ENCODE peak calls at places on chromosomes 11 and 22, in eight cellular contexts. One of them, this sample, is unnamed.

GRCh38 chr11:91299980-91300379 is 924.6 kb upstream of the FAT3 start:
- DNase-seq in body of pancreas: no peak
- DNase-seq in mesendoderm: no peak
- DNase-seq in naive thymus-derived CD4-positive, alpha-beta T cell: no peak
- DNase-seq in CD8-positive, alpha-beta memory T cell: no peak
- DNase-seq in HCT116: no peak
- DNase-seq in H1: no peak
- DNase-seq in cardiac muscle cell: no peak
- DNase-seq in this sample: no peak

GRCh38 chr11:104323841-104324240 is 159.9 kb upstream of the PDGFD start:
- DNase-seq in body of pancreas: no peak
- DNase-seq in mesendoderm: no peak
- DNase-seq in naive thymus-derived CD4-positive, alpha-beta T cell: no peak
- DNase-seq in CD8-positive, alpha-beta memory T cell: no peak
- DNase-seq in HCT116: no peak
- DNase-seq in H1: no peak
- DNase-seq in cardiac muscle cell: no peak
- DNase-seq in this sample: no peak

GRCh38 chr11:100760766-100761165 is 73.7 kb downstream of the ARHGAP42 start:
- DNase-seq in body of pancreas: no peak
- DNase-seq in mesendoderm: peak; percentile 45
- DNase-seq in naive thymus-derived CD4-positive, alpha-beta T cell: no peak
- DNase-seq in CD8-positive, alpha-beta memory T cell: no peak
- DNase-seq in HCT116: no peak
- DNase-seq in H1: no peak
- DNase-seq in cardiac muscle cell: no peak
- DNase-seq in this sample: no peak

GRCh38 chr11:46072172-46072964 is 48.9 kb downstream of the PHF21A start:
- DNase-seq in body of pancreas: peak; percentile 7
- DNase-seq in mesendoderm: no peak
- DNase-seq in naive thymus-derived CD4-positive, alpha-beta T cell: no peak
- DNase-seq in CD8-positive, alpha-beta memory T cell: no peak
- DNase-seq in HCT116: no peak
- DNase-seq in H1: no peak
- DNase-seq in cardiac muscle cell: no peak
- DNase-seq in this sample: no peak

GRCh38 chr22:42655693-42656092 is 6.5 kb upstream of the CYB5R3 start:
- DNase-seq in body of pancreas: no peak
- DNase-seq in mesendoderm: peak; percentile 53
- DNase-seq in naive thymus-derived CD4-positive, alpha-beta T cell: no peak
- DNase-seq in CD8-positive, alpha-beta memory T cell: no peak
- DNase-seq in HCT116: no peak
- DNase-seq in H1: no peak
- DNase-seq in cardiac muscle cell: no peak
- DNase-seq in this sample: no peak

GRCh38 chr22:32674925-32675825 is 126.3 kb upstream of the TIMP3 start:
- DNase-seq in body of pancreas: no peak
- DNase-seq in mesendoderm: no peak
- DNase-seq in naive thymus-derived CD4-positive, alpha-beta T cell: no peak
- DNase-seq in CD8-positive, alpha-beta memory T cell: no peak
- DNase-seq in HCT116: no peak
- DNase-seq in H1: no peak
- DNase-seq in cardiac muscle cell: no peak
- DNase-seq in this sample: no peak

GRCh38 chr11:1049071-1049405 is 12.5 kb upstream of the MUC6 start:
- DNase-seq in body of pancreas: no peak
- DNase-seq in mesendoderm: no peak
- DNase-seq in naive thymus-derived CD4-positive, alpha-beta T cell: no peak
- DNase-seq in CD8-positive, alpha-beta memory T cell: no peak
- DNase-seq in HCT116: no peak
- DNase-seq in H1: no peak
- DNase-seq in cardiac muscle cell: no peak
- DNase-seq in this sample: no peak

GRCh38 chr11:1292644-1293618 is 16.5 kb downstream of the TOLLIP start:
- DNase-seq in body of pancreas: no peak
- DNase-seq in mesendoderm: no peak
- DNase-seq in naive thymus-derived CD4-positive, alpha-beta T cell: no peak
- DNase-seq in CD8-positive, alpha-beta memory T cell: no peak
- DNase-seq in HCT116: no peak
- DNase-seq in H1: no peak
- DNase-seq in cardiac muscle cell: no peak
- DNase-seq in this sample: no peak

GRCh38 chr22:28231423-28231822 is 312.4 kb upstream of the PITPNB start:
- DNase-seq in body of pancreas: no peak
- DNase-seq in mesendoderm: peak; percentile 93
- DNase-seq in naive thymus-derived CD4-positive, alpha-beta T cell: no peak
- DNase-seq in CD8-positive, alpha-beta memory T cell: no peak
- DNase-seq in HCT116: no peak
- DNase-seq in H1: no peak
- DNase-seq in cardiac muscle cell: peak; percentile 56
- DNase-seq in this sample: peak; percentile 31

GRCh38 chr22:48760481-48761238 is 1067.0 kb downstream of the BRD1 start:
- DNase-seq in body of pancreas: no peak
- DNase-seq in mesendoderm: no peak
- DNase-seq in naive thymus-derived CD4-positive, alpha-beta T cell: peak; percentile 2
- DNase-seq in CD8-positive, alpha-beta memory T cell: no peak
- DNase-seq in HCT116: no peak
- DNase-seq in H1: no peak
- DNase-seq in cardiac muscle cell: no peak
- DNase-seq in this sample: peak; percentile 2

GRCh38 chr11:31805037-31805628 is 6.0 kb downstream of the PAX6 start:
- DNase-seq in body of pancreas: no peak
- DNase-seq in mesendoderm: peak; percentile 55
- DNase-seq in naive thymus-derived CD4-positive, alpha-beta T cell: no peak
- DNase-seq in CD8-positive, alpha-beta memory T cell: no peak
- DNase-seq in HCT116: no peak
- DNase-seq in H1: peak; percentile 82
- DNase-seq in cardiac muscle cell: no peak
- DNase-seq in this sample: no peak

GRCh38 chr11:67651976-67652895 is 1.7 kb upstream of the ACY3 start:
- DNase-seq in body of pancreas: no peak
- DNase-seq in mesendoderm: no peak
- DNase-seq in naive thymus-derived CD4-positive, alpha-beta T cell: no peak
- DNase-seq in CD8-positive, alpha-beta memory T cell: no peak
- DNase-seq in HCT116: no peak
- DNase-seq in H1: no peak
- DNase-seq in cardiac muscle cell: no peak
- DNase-seq in this sample: peak; percentile 24

GRCh38 chr11:7165911-7166310 is 77.1 kb downstream of the RBMXL2 start:
- DNase-seq in body of pancreas: no peak
- DNase-seq in mesendoderm: no peak
- DNase-seq in naive thymus-derived CD4-positive, alpha-beta T cell: no peak
- DNase-seq in CD8-positive, alpha-beta memory T cell: no peak
- DNase-seq in HCT116: no peak
- DNase-seq in H1: no peak
- DNase-seq in cardiac muscle cell: peak; percentile 69
- DNase-seq in this sample: peak; percentile 44

GRCh38 chr11:76680517-76681425 is 10.2 kb upstream of the LRRC32 start:
- DNase-seq in body of pancreas: peak; percentile 67
- DNase-seq in mesendoderm: peak; percentile 84
- DNase-seq in naive thymus-derived CD4-positive, alpha-beta T cell: peak; percentile 65
- DNase-seq in CD8-positive, alpha-beta memory T cell: peak; percentile 33
- DNase-seq in HCT116: peak; percentile 41
- DNase-seq in H1: peak; percentile 89
- DNase-seq in cardiac muscle cell: peak; percentile 90
- DNase-seq in this sample: peak; percentile 89

GRCh38 chr11:124415356-124415923 is 9.2 kb downstream of the OR8B4 start:
- DNase-seq in body of pancreas: peak; percentile 8
- DNase-seq in mesendoderm: peak; percentile 45
- DNase-seq in naive thymus-derived CD4-positive, alpha-beta T cell: no peak
- DNase-seq in CD8-positive, alpha-beta memory T cell: peak; percentile 4
- DNase-seq in HCT116: peak; percentile 46
- DNase-seq in H1: no peak
- DNase-seq in cardiac muscle cell: peak; percentile 60
- DNase-seq in this sample: peak; percentile 61

GRCh38 chr11:12862761-12863469 is 146.2 kb upstream of the RASSF10 start:
- DNase-seq in body of pancreas: no peak
- DNase-seq in mesendoderm: peak; percentile 94
- DNase-seq in naive thymus-derived CD4-positive, alpha-beta T cell: no peak
- DNase-seq in CD8-positive, alpha-beta memory T cell: no peak
- DNase-seq in HCT116: no peak
- DNase-seq in H1: peak; percentile 63
- DNase-seq in cardiac muscle cell: peak; percentile 77
- DNase-seq in this sample: peak; percentile 81

GRCh38 chr22:42396621-42397331 is 35.4 kb downstream of the NFAM1 start:
- DNase-seq in body of pancreas: peak; percentile 47
- DNase-seq in mesendoderm: no peak
- DNase-seq in naive thymus-derived CD4-positive, alpha-beta T cell: no peak
- DNase-seq in CD8-positive, alpha-beta memory T cell: peak; percentile 6
- DNase-seq in HCT116: peak; percentile 3
- DNase-seq in H1: no peak
- DNase-seq in cardiac muscle cell: no peak
- DNase-seq in this sample: no peak

GRCh38 chr11:68270334-68271022 is 1.3 kb downstream of the C11orf24 start:
- DNase-seq in body of pancreas: no peak
- DNase-seq in mesendoderm: no peak
- DNase-seq in naive thymus-derived CD4-positive, alpha-beta T cell: no peak
- DNase-seq in CD8-positive, alpha-beta memory T cell: no peak
- DNase-seq in HCT116: no peak
- DNase-seq in H1: no peak
- DNase-seq in cardiac muscle cell: no peak
- DNase-seq in this sample: peak; percentile 65

GRCh38 chr11:12687216-12687623 is 13.0 kb downstream of the TEAD1 start:
- DNase-seq in body of pancreas: no peak
- DNase-seq in mesendoderm: peak; percentile 53
- DNase-seq in naive thymus-derived CD4-positive, alpha-beta T cell: no peak
- DNase-seq in CD8-positive, alpha-beta memory T cell: no peak
- DNase-seq in HCT116: no peak
- DNase-seq in H1: no peak
- DNase-seq in cardiac muscle cell: no peak
- DNase-seq in this sample: no peak

GRCh38 chr11:124897681-124898680 is at the start of gene ROBO4:
- DNase-seq in body of pancreas: no peak
- DNase-seq in mesendoderm: peak; percentile 38
- DNase-seq in naive thymus-derived CD4-positive, alpha-beta T cell: no peak
- DNase-seq in CD8-positive, alpha-beta memory T cell: no peak
- DNase-seq in HCT116: peak; percentile 22
- DNase-seq in H1: peak; percentile 37
- DNase-seq in cardiac muscle cell: no peak
- DNase-seq in this sample: no peak

GRCh38 chr11:65448074-65448417 is 25.4 kb downstream of the NEAT1 start:
- DNase-seq in body of pancreas: no peak
- DNase-seq in mesendoderm: no peak
- DNase-seq in naive thymus-derived CD4-positive, alpha-beta T cell: no peak
- DNase-seq in CD8-positive, alpha-beta memory T cell: no peak
- DNase-seq in HCT116: no peak
- DNase-seq in H1: no peak
- DNase-seq in cardiac muscle cell: no peak
- DNase-seq in this sample: no peak

GRCh38 chr11:104164028-104164520 is at the start of gene PDGFD:
- DNase-seq in body of pancreas: peak; percentile 88
- DNase-seq in mesendoderm: peak; percentile 95
- DNase-seq in naive thymus-derived CD4-positive, alpha-beta T cell: peak; percentile 22
- DNase-seq in CD8-positive, alpha-beta memory T cell: no peak
- DNase-seq in HCT116: no peak
- DNase-seq in H1: peak; percentile 85
- DNase-seq in cardiac muscle cell: peak; percentile 91
- DNase-seq in this sample: peak; percentile 84

GRCh38 chr11:64558065-64558745 is 32.8 kb upstream of the SLC22A12 start:
- DNase-seq in body of pancreas: no peak
- DNase-seq in mesendoderm: peak; percentile 92
- DNase-seq in naive thymus-derived CD4-positive, alpha-beta T cell: no peak
- DNase-seq in CD8-positive, alpha-beta memory T cell: no peak
- DNase-seq in HCT116: no peak
- DNase-seq in H1: no peak
- DNase-seq in cardiac muscle cell: no peak
- DNase-seq in this sample: no peak

DNA sequence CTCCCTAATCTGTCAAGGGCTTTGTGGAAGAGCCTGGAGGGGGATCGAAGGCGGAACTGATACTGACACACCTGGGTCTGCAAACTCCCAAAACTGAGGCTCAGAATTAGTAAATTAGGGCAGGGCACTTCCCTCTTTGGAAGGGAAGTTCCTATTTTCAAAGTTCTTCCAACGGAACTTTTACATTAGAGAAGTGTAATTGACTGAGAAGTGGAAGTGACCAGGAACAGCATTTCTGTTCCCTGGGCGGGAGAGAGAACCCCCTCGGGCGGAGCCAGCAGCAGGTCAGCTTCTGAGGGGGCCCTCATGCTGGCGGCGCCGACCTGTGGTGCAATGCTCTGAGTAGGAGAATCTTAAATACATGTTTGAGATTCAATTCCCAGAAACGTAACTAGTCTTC is 1.1 kb upstream of the CBL start:
- DNase-seq in body of pancreas: peak; percentile 24
- DNase-seq in mesendoderm: no peak
- DNase-seq in naive thymus-derived CD4-positive, alpha-beta T cell: no peak
- DNase-seq in CD8-positive, alpha-beta memory T cell: no peak
- DNase-seq in HCT116: no peak
- DNase-seq in H1: no peak
- DNase-seq in cardiac muscle cell: no peak
- DNase-seq in this sample: no peak
- H3K4me3 ChIP-seq in body of pancreas: no peak overlapping the region
- H3K4me3 ChIP-seq in mesendoderm: no peak overlapping the region
- H3K4me3 ChIP-seq in naive thymus-derived CD4-positive, alpha-beta T cell: no peak overlapping the region
- H3K4me3 ChIP-seq in CD8-positive, alpha-beta memory T cell: no peak overlapping the region
- H3K4me3 ChIP-seq in HCT116: no peak overlapping the region
- H3K4me3 ChIP-seq in H1: peak overlapping the region; percentile 1
- H3K4me3 ChIP-seq in cardiac muscle cell: no peak overlapping the region
- H3K4me3 ChIP-seq in this sample: no peak overlapping the region

GRCh38 chr11:73189723-73190556 is 28.1 kb upstream of the P2RY2 start:
- DNase-seq in body of pancreas: no peak
- DNase-seq in mesendoderm: no peak
- DNase-seq in naive thymus-derived CD4-positive, alpha-beta T cell: no peak
- DNase-seq in CD8-positive, alpha-beta memory T cell: no peak
- DNase-seq in HCT116: no peak
- DNase-seq in H1: no peak
- DNase-seq in cardiac muscle cell: no peak
- DNase-seq in this sample: no peak
- H3K4me1 ChIP-seq in body of pancreas: no peaks in the 10 kb centered on the region
- H3K4me1 ChIP-seq in mesendoderm: no peaks in the 10 kb centered on the region
- H3K4me1 ChIP-seq in naive thymus-derived CD4-positive, alpha-beta T cell: no peaks in the 10 kb centered on the region
- H3K4me1 ChIP-seq in CD8-positive, alpha-beta memory T cell: peaks cover under 1% of the 10 kb centered on the region
- H3K4me1 ChIP-seq in HCT116: peaks cover 62% of the 10 kb centered on the region
- H3K4me1 ChIP-seq in H1: no peaks in the 10 kb centered on the region
- H3K4me1 ChIP-seq in cardiac muscle cell: peaks cover 8% of the 10 kb centered on the region
- H3K4me1 ChIP-seq in this sample: peaks cover 2% of the 10 kb centered on the region

DNA sequence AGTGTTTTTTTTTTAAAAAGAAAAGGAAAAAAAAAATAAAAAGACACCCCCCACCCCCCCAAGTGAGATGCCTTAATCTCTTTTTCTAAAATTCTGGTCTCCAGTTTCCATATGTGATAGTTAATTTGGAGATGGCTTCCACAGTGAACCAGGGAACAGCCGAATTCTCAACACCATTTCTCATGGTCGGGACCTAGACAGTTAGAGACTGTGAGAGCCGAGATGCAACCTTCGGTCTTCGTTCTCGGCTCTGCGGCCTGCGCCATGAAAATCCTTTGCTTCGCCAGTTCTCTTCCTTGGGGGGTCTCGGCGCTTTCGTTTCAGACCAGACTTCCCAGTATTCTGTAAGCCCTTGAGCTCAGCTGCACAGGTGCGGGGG is 731 bp downstream of the CACNG2 start:
- DNase-seq in body of pancreas: no peak
- DNase-seq in mesendoderm: peak; percentile 3
- DNase-seq in naive thymus-derived CD4-positive, alpha-beta T cell: no peak
- DNase-seq in CD8-positive, alpha-beta memory T cell: no peak
- DNase-seq in HCT116: no peak
- DNase-seq in H1: no peak
- DNase-seq in cardiac muscle cell: no peak
- DNase-seq in this sample: no peak
- H3K4me3 ChIP-seq in body of pancreas: no peak overlapping the region
- H3K4me3 ChIP-seq in mesendoderm: no peak overlapping the region
- H3K4me3 ChIP-seq in naive thymus-derived CD4-positive, alpha-beta T cell: no peak overlapping the region
- H3K4me3 ChIP-seq in CD8-positive, alpha-beta memory T cell: no peak overlapping the region
- H3K4me3 ChIP-seq in HCT116: no peak overlapping the region
- H3K4me3 ChIP-seq in H1: peak overlapping the region; percentile 44
- H3K4me3 ChIP-seq in cardiac muscle cell: peak overlapping the region; percentile 20
- H3K4me3 ChIP-seq in this sample: no peak overlapping the region

GRCh38 chr11:35141034-35141433 is 2.1 kb downstream of the CD44 start:
- DNase-seq in body of pancreas: no peak
- DNase-seq in mesendoderm: no peak
- DNase-seq in naive thymus-derived CD4-positive, alpha-beta T cell: no peak
- DNase-seq in CD8-positive, alpha-beta memory T cell: no peak
- DNase-seq in HCT116: no peak
- DNase-seq in H1: no peak
- DNase-seq in cardiac muscle cell: peak; percentile 25
- DNase-seq in this sample: no peak
- H3K4me1 ChIP-seq in body of pancreas: peaks cover 71% of the 10 kb centered on the region
- H3K4me1 ChIP-seq in mesendoderm: peaks cover 4% of the 10 kb centered on the region
- H3K4me1 ChIP-seq in naive thymus-derived CD4-positive, alpha-beta T cell: peaks cover 55% of the 10 kb centered on the region
- H3K4me1 ChIP-seq in CD8-positive, alpha-beta memory T cell: peaks cover 59% of the 10 kb centered on the region
- H3K4me1 ChIP-seq in HCT116: peaks cover 89% of the 10 kb centered on the region
- H3K4me1 ChIP-seq in H1: peaks cover 4% of the 10 kb centered on the region
- H3K4me1 ChIP-seq in cardiac muscle cell: peaks cover 3% of the 10 kb centered on the region
- H3K4me1 ChIP-seq in this sample: no peaks in the 10 kb centered on the region